ENCODE peak calls at places on chromosomes 3 and 15, in nine cellular contexts. O is NCI-H1092 treated with DMSO at 0.1 percent for 48 hours, Z is kidney epithelial cell, I is suprapubic skin, N is mucosa of descending colon, P is MV-4-11, D is HuH-7, F is anterior cingulate cortex, B is left cardiac atrium. L is an unnamed sample.

GRCh38 chr3:15977089-15977488 is 179.3 kb upstream of the ANKRD28 start:
- DNase-seq in O (no peak), Z (no peak), I (no peak), N (no peak), P (no peak), D (no peak), F (no peak), B (no peak), L (no peak)

GRCh38 chr15:36775209-36775608 is 195.8 kb downstream of the CDIN1 start:
- DNase-seq in O (no peak), Z (no peak), I (no peak), N (no peak), P (no peak), D (no peak), F (no peak), B (no peak), L (no peak)

GRCh38 chr3:184676927-184677326 is 34.9 kb downstream of the MAGEF1 start:
- DNase-seq in O (no peak), Z (no peak), I (no peak), N (no peak), P (peak), D (no peak), F (no peak), B (no peak), L (no peak)

GRCh38 chr3:9385209-9385936 is 12.0 kb upstream of the SETD5 start:
- DNase-seq in O (no peak), Z (no peak), I (no peak), N (no peak), P (no peak), D (no peak), F (no peak), B (no peak), L (no peak)

GRCh38 chr15:101579766-101580165 is 72.4 kb downstream of the TM2D3 start:
- DNase-seq in O (no peak), Z (peak), I (no peak), N (no peak), P (no peak), D (no peak), F (no peak), B (no peak), L (no peak)

GRCh38 chr15:100973351-100974034 is 54.3 kb downstream of the LRRK1 start:
- DNase-seq in O (no peak), Z (no peak), I (no peak), N (peak), P (no peak), D (no peak), F (no peak), B (no peak), L (peak)

GRCh38 chr3:179069762-179070390 is 1.7 kb downstream of the ZMAT3 start:
- DNase-seq in O (no peak), Z (no peak), I (no peak), N (no peak), P (no peak), D (no peak), F (no peak), B (no peak), L (no peak)

GRCh38 chr3:197001972-197002700 is 27.5 kb downstream of the MELTF start:
- DNase-seq in O (no peak), Z (no peak), I (no peak), N (no peak), P (no peak), D (no peak), F (peak), B (peak), L (peak)

GRCh38 chr3:149702691-149703426 is 45.0 kb upstream of the WWTR1 start:
- DNase-seq in O (no peak), Z (peak), I (no peak), N (no peak), P (no peak), D (no peak), F (no peak), B (no peak), L (no peak)

GRCh38 chr15:66995257-66995656 is 70.1 kb upstream of the SMAD3 start:
- DNase-seq in O (no peak), Z (no peak), I (no peak), N (no peak), P (no peak), D (no peak), F (no peak), B (no peak), L (no peak)

GRCh38 chr3:69353492-69353891 is 32.4 kb downstream of the FRMD4B start:
- DNase-seq in O (no peak), Z (no peak), I (no peak), N (peak), P (peak), D (no peak), F (no peak), B (peak), L (no peak)

GRCh38 chr3:115436767-115437301 is 186.5 kb upstream of the GAP43 start:
- DNase-seq in O (no peak), Z (peak), I (no peak), N (no peak), P (peak), D (no peak), F (no peak), B (no peak), L (no peak)

GRCh38 chr3:6047016-6047415 is 813.9 kb upstream of the GRM7 start:
- DNase-seq in O (no peak), Z (no peak), I (no peak), N (no peak), P (no peak), D (no peak), F (no peak), B (no peak), L (no peak)

L was measured in frontal cortex.